ENCODE peak calls at places on chromosomes 11 and 22, in four cellular contexts. One of them, this sample, is unnamed.

GRCh38 chr11:16881074-16881709 is 133.0 kb downstream of the PLEKHA7 start:
- DNase-seq in cardiac muscle cell: peak
- DNase-seq in fibroblast of the aortic adventitia: peak
- DNase-seq in body of pancreas: peak
- DNase-seq in this sample: peak

GRCh38 chr11:31958086-31958735 is 132.7 kb upstream of the RCN1 start:
- DNase-seq in body of pancreas: peak
- DNase-seq in cardiac muscle cell: peak
- DNase-seq in fibroblast of the aortic adventitia: peak
- DNase-seq in this sample: peak

GRCh38 chr11:14078941-14079522 is 116.5 kb downstream of the SPON1 start:
- DNase-seq in body of pancreas: no peak
- DNase-seq in fibroblast of the aortic adventitia: peak
- DNase-seq in cardiac muscle cell: peak
- DNase-seq in this sample: no peak

GRCh38 chr22:46936378-46936916 is 174.0 kb downstream of the TBC1D22A start:
- DNase-seq in fibroblast of the aortic adventitia: no peak
- DNase-seq in cardiac muscle cell: no peak
- DNase-seq in body of pancreas: no peak
- DNase-seq in this sample: no peak

GRCh38 chr11:116052603-116053537 is 548.7 kb upstream of the CADM1 start:
- DNase-seq in body of pancreas: no peak
- DNase-seq in fibroblast of the aortic adventitia: no peak
- DNase-seq in cardiac muscle cell: no peak
- DNase-seq in this sample: no peak

GRCh38 chr22:35921777-35922176 is 106.8 kb downstream of the RBFOX2 start:
- DNase-seq in cardiac muscle cell: peak
- DNase-seq in fibroblast of the aortic adventitia: peak
- DNase-seq in body of pancreas: peak
- DNase-seq in this sample: peak

GRCh38 chr22:22941831-22942510 is 54.4 kb downstream of the IGLL5 start:
- DNase-seq in fibroblast of the aortic adventitia: no peak
- DNase-seq in cardiac muscle cell: no peak
- DNase-seq in body of pancreas: no peak
- DNase-seq in this sample: no peak

GRCh38 chr11:36600155-36600554 is 2.1 kb upstream of the RAG2 start:
- DNase-seq in body of pancreas: no peak
- DNase-seq in fibroblast of the aortic adventitia: no peak
- DNase-seq in cardiac muscle cell: no peak
- DNase-seq in this sample: no peak

GRCh38 chr11:86390499-86390898 is 15.8 kb downstream of the CCDC81 start:
- DNase-seq in body of pancreas: no peak
- DNase-seq in cardiac muscle cell: no peak
- DNase-seq in fibroblast of the aortic adventitia: no peak
- DNase-seq in this sample: no peak

GRCh38 chr11:83241291-83241946 is 44.7 kb downstream of the CCDC90B start:
- DNase-seq in cardiac muscle cell: peak
- DNase-seq in fibroblast of the aortic adventitia: peak
- DNase-seq in body of pancreas: peak
- DNase-seq in this sample: peak

GRCh38 chr11:13999704-14000103 is 37.2 kb downstream of the SPON1 start:
- DNase-seq in cardiac muscle cell: no peak
- DNase-seq in body of pancreas: no peak
- DNase-seq in fibroblast of the aortic adventitia: no peak
- DNase-seq in this sample: no peak

GRCh38 chr11:1875093-1875785 is 16.5 kb downstream of the PRR33 start:
- DNase-seq in cardiac muscle cell: no peak
- DNase-seq in body of pancreas: no peak
- DNase-seq in fibroblast of the aortic adventitia: no peak
- DNase-seq in this sample: no peak

GRCh38 chr11:19715373-19715772 is 2.7 kb downstream of the NAV2 start:
- DNase-seq in body of pancreas: peak
- DNase-seq in fibroblast of the aortic adventitia: peak
- DNase-seq in cardiac muscle cell: peak
- DNase-seq in this sample: peak

DNA sequence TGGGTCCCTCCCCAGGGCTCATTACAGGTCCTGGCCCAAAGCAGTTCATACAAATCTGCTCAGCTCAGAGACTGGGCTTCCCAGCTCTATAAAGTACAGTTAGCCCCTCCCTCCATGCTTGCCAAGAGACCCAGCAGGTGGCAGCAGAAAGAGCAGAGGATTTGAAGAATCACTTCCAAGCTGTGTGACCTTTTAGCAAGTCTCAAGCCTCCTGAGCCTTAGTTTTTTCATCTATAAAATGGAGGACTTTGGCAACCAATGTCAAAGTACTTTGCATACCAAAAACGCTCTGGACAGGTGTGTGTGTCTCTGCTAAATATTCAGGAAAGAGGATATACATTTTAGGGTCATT is 26.6 kb downstream of the RELT start:
- DNase-seq in fibroblast of the aortic adventitia: no peak
- DNase-seq in cardiac muscle cell: no peak
- DNase-seq in body of pancreas: no peak
- DNase-seq in this sample: peak
- TF ChIP-seq CTCF in fibroblast of the aortic adventitia: peak
- TF ChIP-seq CTCF in cardiac muscle cell: peak
- TF ChIP-seq CTCF in body of pancreas: no peak
- TF ChIP-seq CTCF in this sample: peak

GRCh38 chr22:37313376-37314314 is 31.3 kb downstream of the CYTH4 start:
- DNase-seq in body of pancreas: no peak
- DNase-seq in cardiac muscle cell: peak
- DNase-seq in fibroblast of the aortic adventitia: peak
- DNase-seq in this sample: peak
- TF ChIP-seq CTCF in body of pancreas: no peak
- TF ChIP-seq CTCF in cardiac muscle cell: no peak
- TF ChIP-seq CTCF in fibroblast of the aortic adventitia: no peak
- TF ChIP-seq CTCF in this sample: no peak

GRCh38 chr22:28883657-28883916 is 215 bp downstream of the ZNRF3 start:
- DNase-seq in body of pancreas: no peak
- DNase-seq in cardiac muscle cell: no peak
- DNase-seq in fibroblast of the aortic adventitia: no peak
- DNase-seq in this sample: no peak

GRCh38 chr22:28882545-28882877 is 861 bp upstream of the ZNRF3 start:
- DNase-seq in body of pancreas: no peak
- DNase-seq in cardiac muscle cell: peak
- DNase-seq in fibroblast of the aortic adventitia: peak
- DNase-seq in this sample: peak

GRCh38 chr22:28884754-28885375 is 1.5 kb downstream of the ZNRF3 start:
- DNase-seq in fibroblast of the aortic adventitia: no peak
- DNase-seq in cardiac muscle cell: no peak
- DNase-seq in body of pancreas: no peak
- DNase-seq in this sample: no peak

GRCh38 chr22:28882878-28883656 is at the start of gene ZNRF3:
- DNase-seq in fibroblast of the aortic adventitia: peak
- DNase-seq in cardiac muscle cell: peak
- DNase-seq in body of pancreas: peak
- DNase-seq in this sample: peak

DNA sequence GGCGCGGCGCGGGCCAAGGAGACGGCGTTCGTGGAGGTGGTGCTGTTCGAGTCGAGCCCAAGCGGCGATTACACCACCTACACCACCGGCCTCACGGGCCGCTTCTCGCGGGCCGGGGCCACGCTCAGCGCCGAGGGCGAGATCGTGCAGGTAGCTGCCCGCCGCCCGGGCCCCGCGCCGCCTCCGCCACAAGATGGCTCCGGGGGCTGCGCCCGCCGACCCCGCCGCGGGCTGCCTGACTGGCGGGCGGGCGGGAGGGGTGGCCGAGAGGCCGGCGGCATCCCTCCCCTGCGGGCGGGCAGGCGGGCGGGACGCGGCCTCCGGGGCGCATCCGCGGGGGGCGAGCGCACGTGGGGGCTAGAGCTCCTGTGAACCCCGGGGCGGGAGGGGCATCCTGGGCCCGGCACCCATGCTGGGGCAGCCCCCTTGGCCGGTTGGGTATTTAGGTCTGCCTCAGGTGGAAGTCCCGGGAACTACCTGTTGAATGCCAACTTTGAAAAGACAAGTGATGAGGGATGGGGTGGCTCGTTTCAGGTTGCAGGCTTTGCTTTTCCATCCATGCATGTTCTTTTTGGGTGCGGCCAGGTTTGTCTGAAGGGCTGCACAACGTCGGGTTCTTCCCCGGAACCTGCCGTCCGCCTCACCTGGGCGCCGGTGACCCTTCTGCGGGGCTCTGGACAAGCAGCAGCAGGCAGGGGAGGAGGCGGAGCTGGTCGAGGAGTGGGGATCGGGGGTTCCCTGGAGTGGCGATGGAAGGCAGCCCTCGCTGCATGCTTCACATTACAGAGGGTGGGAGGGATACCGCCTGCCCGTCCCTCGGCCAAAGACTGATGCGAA is 763 bp downstream of the ZNRF3 start:
- DNase-seq in cardiac muscle cell: peak
- DNase-seq in fibroblast of the aortic adventitia: peak
- DNase-seq in body of pancreas: peak
- DNase-seq in this sample: peak
- TF ChIP-seq CTCF in cardiac muscle cell: no peak
- TF ChIP-seq CTCF in fibroblast of the aortic adventitia: no peak
- TF ChIP-seq CTCF in body of pancreas: peak
- TF ChIP-seq CTCF in this sample: no peak

GRCh38 chr11:129995163-129995562 is 7.5 kb downstream of the PRDM10 start:
- DNase-seq in body of pancreas: no peak
- DNase-seq in cardiac muscle cell: no peak
- DNase-seq in fibroblast of the aortic adventitia: no peak
- DNase-seq in this sample: no peak

GRCh38 chr11:129996113-129996870 is 6.3 kb downstream of the PRDM10 start:
- DNase-seq in body of pancreas: no peak
- DNase-seq in cardiac muscle cell: peak
- DNase-seq in fibroblast of the aortic adventitia: peak
- DNase-seq in this sample: no peak

GRCh38 chr11:129987950-129988349 is 14.7 kb downstream of the PRDM10 start:
- DNase-seq in fibroblast of the aortic adventitia: no peak
- DNase-seq in cardiac muscle cell: no peak
- DNase-seq in body of pancreas: no peak
- DNase-seq in this sample: no peak

GRCh38 chr11:129989437-129989836 is 13.2 kb downstream of the PRDM10 start:
- DNase-seq in fibroblast of the aortic adventitia: no peak
- DNase-seq in cardiac muscle cell: no peak
- DNase-seq in body of pancreas: no peak
- DNase-seq in this sample: no peak

DNA sequence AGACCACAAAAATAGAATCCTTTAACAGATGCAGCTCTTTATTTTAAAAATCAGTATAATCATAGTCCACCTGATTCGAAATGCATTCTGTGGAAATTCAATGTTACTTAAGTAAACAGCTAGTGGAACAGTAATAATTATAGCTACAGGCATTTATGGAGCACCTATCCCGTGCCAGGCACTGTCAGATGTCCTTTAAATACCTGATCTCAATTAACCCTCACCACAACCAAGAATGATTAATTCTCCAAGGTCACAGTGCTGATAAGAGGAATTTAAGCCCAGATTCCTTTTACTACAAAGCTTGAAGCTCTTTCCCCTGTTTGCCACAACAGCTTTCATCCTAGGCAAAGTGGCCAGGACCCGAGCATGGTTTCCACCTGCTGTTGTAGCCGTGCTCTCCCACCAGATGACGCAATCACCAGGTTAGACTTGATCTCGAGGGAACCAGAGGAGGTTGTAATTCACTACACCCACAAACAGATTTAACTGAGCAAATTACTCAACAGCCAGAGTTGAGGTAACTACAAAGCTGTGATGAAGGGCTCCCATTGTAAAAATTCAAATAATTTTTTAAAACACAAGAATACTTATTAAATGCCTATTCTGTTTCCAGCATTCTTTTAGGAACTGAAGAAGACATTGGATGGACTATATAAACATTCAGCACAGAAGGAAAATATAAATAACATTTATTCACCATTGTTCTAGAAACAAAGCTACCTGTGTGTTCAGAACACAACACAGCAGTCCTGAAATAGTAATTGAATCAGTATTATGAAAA is 10.3 kb downstream of the PRDM10 start:
- DNase-seq in fibroblast of the aortic adventitia: peak
- DNase-seq in body of pancreas: peak
- DNase-seq in cardiac muscle cell: peak
- DNase-seq in this sample: peak
- TF ChIP-seq CTCF in fibroblast of the aortic adventitia: no peak
- TF ChIP-seq CTCF in body of pancreas: peak
- TF ChIP-seq CTCF in cardiac muscle cell: no peak
- TF ChIP-seq CTCF in this sample: no peak

GRCh38 chr11:29527391-29527936 is 489.4 kb downstream of the KCNA4 start:
- DNase-seq in fibroblast of the aortic adventitia: peak
- DNase-seq in cardiac muscle cell: peak
- DNase-seq in body of pancreas: no peak
- DNase-seq in this sample: peak
- TF ChIP-seq CTCF in fibroblast of the aortic adventitia: peak
- TF ChIP-seq CTCF in cardiac muscle cell: peak
- TF ChIP-seq CTCF in body of pancreas: peak
- TF ChIP-seq CTCF in this sample: peak

GRCh38 chr11:71191201-71191600 is 61.2 kb downstream of the SHANK2 start:
- DNase-seq in cardiac muscle cell: no peak
- DNase-seq in fibroblast of the aortic adventitia: no peak
- DNase-seq in body of pancreas: no peak
- DNase-seq in this sample: no peak
- TF ChIP-seq CTCF in cardiac muscle cell: no peak
- TF ChIP-seq CTCF in fibroblast of the aortic adventitia: no peak
- TF ChIP-seq CTCF in body of pancreas: no peak
- TF ChIP-seq CTCF in this sample: no peak